ENCODE peak calls at places on chromosome 20, in nine cellular contexts. O is MM.1S, N is cardiac muscle cell, E is mesothelial cell of epicardium, Y is RWPE1, H is endothelial cell, W is fibroblast of lung, I is spleen, J is H9. X is an unnamed sample.

GRCh38 chr20:17295991-17296390 is 69.2 kb downstream of the PCSK2 start:
- DNase-seq in O (no peak), N (no peak), E (no peak), Y (no peak), H (no peak), W (no peak), I (no peak), J (no peak), X (no peak)

GRCh38 chr20:57667924-57668782 is 41.7 kb downstream of the PMEPA1 start:
- DNase-seq in O (peak; percentile 33), N (no peak), E (no peak), Y (no peak), H (no peak), W (no peak), I (no peak), J (no peak), X (no peak)

GRCh38 chr20:40563296-40563950 is 125.6 kb downstream of the MAFB start:
- DNase-seq in O (no peak), N (no peak), E (peak; percentile 83), Y (peak; percentile 98), H (no peak), W (peak; percentile 68), I (no peak), J (no peak), X (no peak)

GRCh38 chr20:59010321-59010994 is 3.4 kb upstream of the CTSZ start:
- DNase-seq in O (no peak), N (no peak), E (peak; percentile 29), Y (peak; percentile 80), H (peak; percentile 9), W (peak; percentile 63), I (no peak), J (no peak), X (no peak)

GRCh38 chr20:31608256-31608980 is 3.3 kb downstream of the ID1 start:
- DNase-seq in O (no peak), N (peak; percentile 89), E (peak; percentile 90), Y (peak; percentile 92), H (peak; percentile 37), W (peak; percentile 80), I (peak; percentile 85), J (peak; percentile 92), X (no peak)

GRCh38 chr20:32167552-32167951 is 40.0 kb downstream of the PLAGL2 start:
- DNase-seq in O (no peak), N (no peak), E (no peak), Y (no peak), H (no peak), W (no peak), I (peak; percentile 16), J (no peak), X (no peak)

GRCh38 chr20:62516345-62516744 is 40.5 kb upstream of the GATA5 start:
- DNase-seq in O (no peak), N (peak; percentile 47), E (no peak), Y (peak; percentile 48), H (no peak), W (no peak), I (no peak), J (peak; percentile 71), X (no peak)

GRCh38 chr20:35619196-35620095 is 3.8 kb downstream of the SPAG4 start:
- DNase-seq in O (peak; percentile 89), N (peak; percentile 93), E (peak; percentile 76), Y (peak; percentile 98), H (peak; percentile 83), W (peak; percentile 79), I (peak; percentile 94), J (peak; percentile 96), X (peak; percentile 75)

GRCh38 chr20:48294196-48294595 is 508.9 kb upstream of the SULF2 start:
- DNase-seq in O (no peak), N (no peak), E (no peak), Y (no peak), H (no peak), W (peak; percentile 91), I (no peak), J (no peak), X (no peak)

GRCh38 chr20:34222208-34222607 is 19.0 kb upstream of the ASIP start:
- DNase-seq in O (no peak), N (no peak), E (no peak), Y (peak; percentile 67), H (no peak), W (peak; percentile 97), I (no peak), J (no peak), X (no peak)

GRCh38 chr20:52614036-52614863 is 357.9 kb upstream of the TSHZ2 start:
- DNase-seq in O (no peak), N (no peak), E (no peak), Y (no peak), H (no peak), W (peak; percentile 8), I (no peak), J (no peak), X (no peak)

GRCh38 chr20:1190847-1191246 is 6.1 kb upstream of the TMEM74B start:
- DNase-seq in O (no peak), N (no peak), E (no peak), Y (no peak), H (no peak), W (no peak), I (no peak), J (no peak), X (no peak)

GRCh38 chr20:50690562-50690978 is 772 bp downstream of the RIPOR3 start:
- DNase-seq in O (no peak), N (no peak), E (no peak), Y (no peak), H (peak; percentile 24), W (no peak), I (no peak), J (no peak), X (no peak)

GRCh38 chr20:57902478-57902877 is 192.7 kb upstream of the PMEPA1 start:
- DNase-seq in O (peak; percentile 40), N (no peak), E (no peak), Y (peak; percentile 90), H (no peak), W (peak; percentile 88), I (no peak), J (no peak), X (no peak)

GRCh38 chr20:9415426-9415825 is 99.0 kb upstream of the LAMP5 start:
- DNase-seq in O (no peak), N (no peak), E (no peak), Y (no peak), H (no peak), W (no peak), I (no peak), J (no peak), X (no peak)

GRCh38 chr20:39983655-39984054 is 705.4 kb downstream of the MAFB start:
- DNase-seq in O (no peak), N (no peak), E (no peak), Y (no peak), H (no peak), W (no peak), I (no peak), J (no peak), X (no peak)

GRCh38 chr20:57619053-57619831 is 984 bp downstream of the ZBP1 start:
- DNase-seq in O (peak; percentile 89), N (no peak), E (no peak), Y (no peak), H (no peak), W (no peak), I (peak; percentile 96), J (no peak), X (no peak)

GRCh38 chr20:59994697-59995122 is 36.5 kb downstream of the CDH26 start:
- DNase-seq in O (no peak), N (no peak), E (no peak), Y (peak; percentile 99), H (peak; percentile 63), W (no peak), I (no peak), J (peak; percentile 96), X (no peak)

GRCh38 chr20:46367234-46367633 is 39.2 kb downstream of the ELMO2 start:
- DNase-seq in O (no peak), N (no peak), E (no peak), Y (no peak), H (no peak), W (no peak), I (no peak), J (no peak), X (no peak)

GRCh38 chr20:47444584-47444983 is 57.1 kb upstream of the NCOA3 start:
- DNase-seq in O (no peak), N (no peak), E (no peak), Y (no peak), H (no peak), W (no peak), I (peak; percentile 14), J (no peak), X (no peak)

DNA sequence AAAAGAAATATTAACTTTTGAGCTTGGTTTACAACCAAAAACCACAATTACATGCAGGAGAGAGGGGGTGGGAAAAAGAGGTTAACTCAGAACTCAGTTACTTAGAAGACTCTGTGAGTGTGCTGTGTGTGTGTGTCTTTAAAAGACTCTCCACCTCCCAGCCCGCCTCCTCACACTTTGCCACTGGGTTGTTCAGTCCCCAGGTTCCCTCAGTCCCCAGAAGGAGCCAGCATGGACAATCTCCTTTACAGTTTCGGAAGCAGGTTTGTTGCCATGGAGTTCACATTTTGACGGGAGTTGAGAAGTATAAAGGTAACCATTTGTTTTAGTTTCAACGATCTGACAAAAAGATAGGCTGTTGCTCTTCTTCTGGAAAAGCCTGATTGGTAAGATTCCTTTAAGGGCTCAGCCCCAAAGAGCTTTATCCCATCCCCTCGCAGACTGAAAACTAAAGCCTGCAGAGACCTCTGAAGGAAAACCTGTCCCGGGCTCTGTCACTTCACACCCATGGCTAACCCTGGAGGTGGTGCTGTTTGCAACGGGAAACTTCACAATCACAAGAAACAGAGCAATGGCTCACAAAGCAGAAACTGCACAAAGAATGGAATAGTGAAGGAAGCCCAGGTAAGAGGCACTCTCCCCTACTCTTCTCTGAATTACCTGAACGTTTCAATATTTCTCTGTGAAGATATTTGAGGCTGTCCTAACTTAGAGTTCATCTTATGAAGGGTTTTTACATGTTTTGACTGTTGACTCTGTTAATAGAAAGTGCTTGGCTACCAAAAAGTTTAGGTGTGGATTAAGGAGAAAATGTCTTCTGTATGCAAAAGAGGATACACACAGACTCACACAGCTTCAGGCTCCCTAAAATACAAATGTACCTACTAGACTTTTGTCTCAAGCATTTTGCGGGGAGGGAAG is at the start of gene SPTLC3:
- DNase-seq in O (no peak), N (peak; percentile 49), E (peak; percentile 44), Y (peak; percentile 26), H (no peak), W (peak; percentile 62), I (no peak), J (peak; percentile 60), X (no peak)
- TF ChIP-seq CTCF in O (peak; percentile 21), N (peak; percentile 13), E (no peak), Y (no peak), H (no peak), W (no peak), I (no peak), J (peak; percentile 25), X (no peak)

GRCh38 chr20:53755733-53756523 is 162.3 kb upstream of the ZNF217 start:
- DNase-seq in O (no peak), N (no peak), E (no peak), Y (no peak), H (no peak), W (no peak), I (no peak), J (no peak), X (no peak)
- TF ChIP-seq CTCF in O (no peak), N (no peak), E (no peak), Y (no peak), H (no peak), W (no peak), I (no peak), J (no peak), X (no peak)

GRCh38 chr20:49583669-49584417 is 15.9 kb upstream of the PTGIS start:
- DNase-seq in O (no peak), N (peak; percentile 32), E (no peak), Y (peak; percentile 64), H (no peak), W (peak; percentile 99), I (no peak), J (no peak), X (no peak)
- TF ChIP-seq CTCF in O (no peak), N (peak; percentile 14), E (no peak), Y (no peak), H (no peak), W (no peak), I (no peak), J (no peak), X (no peak)

GRCh38 chr20:3452127-3452526 is 18.7 kb upstream of the ATRN start:
- DNase-seq in O (no peak), N (no peak), E (no peak), Y (no peak), H (no peak), W (no peak), I (no peak), J (no peak), X (no peak)
- TF ChIP-seq CTCF in O (no peak), N (no peak), E (no peak), Y (no peak), H (no peak), W (no peak), I (no peak), J (no peak), X (no peak)